ENCODE peak calls at places on chromosomes 13 and 19, in nine cellular contexts. E is psoas muscle, U is epithelial cell of esophagus, S is pancreas, M is type B pancreatic cell, T is GM20000, Y is heart right ventricle, A is epithelial cell of proximal tubule, Q is Peyer's patch. V is an unnamed sample.

GRCh38 chr19:54969647-54970046 is 3.5 kb downstream of the NLRP2 start:
- DNase-seq in U (no peak), Q (no peak), Y (no peak), E (no peak), T (no peak), M (no peak), A (no peak), S (no peak), V (no peak)

GRCh38 chr19:37699057-37699456 is 20.5 kb downstream of the ZNF607 start:
- DNase-seq in A (no peak), Y (no peak), S (no peak), Q (no peak), M (no peak), T (no peak), E (no peak), U (no peak), V (no peak)

GRCh38 chr13:30774214-30774730 is 38.9 kb downstream of the ALOX5AP start:
- DNase-seq in T (no peak), Q (no peak), A (no peak), M (no peak), S (no peak), Y (no peak), E (no peak), U (no peak), V (no peak)

GRCh38 chr13:75685239-75685697 is 49.1 kb downstream of the LMO7 start:
- DNase-seq in T (no peak), A (no peak), E (no peak), U (peak; percentile 91), M (no peak), S (no peak), Q (no peak), Y (no peak), V (no peak)

GRCh38 chr13:64078480-64078936 is 2662.9 kb upstream of the PCDH20 start:
- DNase-seq in E (no peak), U (no peak), A (no peak), T (no peak), M (no peak), Y (no peak), Q (no peak), S (no peak), V (peak; percentile 1)

GRCh38 chr19:3986260-3987041 is 1.2 kb upstream of the EEF2 start:
- DNase-seq in E (peak; percentile 27), Y (peak; percentile 72), S (peak; percentile 60), M (no peak), T (no peak), A (no peak), Q (no peak), U (peak; percentile 85), V (peak; percentile 51)

GRCh38 chr19:37506387-37507166 is at the start of gene ZNF793:
- DNase-seq in S (peak; percentile 81), A (peak; percentile 63), E (peak; percentile 76), T (peak; percentile 64), M (peak; percentile 90), U (peak; percentile 90), Y (peak; percentile 88), Q (peak; percentile 78), V (peak; percentile 58)

GRCh38 chr19:3285647-3286176 is 61.3 kb downstream of the CELF5 start:
- DNase-seq in E (no peak), U (no peak), Y (no peak), T (peak; percentile 75), A (no peak), Q (peak; percentile 64), S (no peak), M (no peak), V (peak; percentile 64)

GRCh38 chr19:50358483-50359431 is 6.7 kb downstream of the NAPSA start:
- DNase-seq in T (peak; percentile 82), S (peak; percentile 77), M (no peak), U (no peak), Y (peak; percentile 55), A (no peak), E (peak; percentile 73), Q (peak; percentile 70), V (peak; percentile 91)

GRCh38 chr19:16070366-16070990 is 5.8 kb upstream of the TPM4 start:
- DNase-seq in E (peak; percentile 59), Y (peak; percentile 50), U (peak; percentile 85), Q (peak; percentile 93), M (no peak), S (no peak), A (no peak), T (peak; percentile 86), V (peak; percentile 82)

GRCh38 chr13:110448230-110448629 is 113.3 kb downstream of the RAB20 start:
- DNase-seq in U (peak; percentile 91), Q (no peak), E (no peak), T (no peak), Y (no peak), S (no peak), M (no peak), A (peak; percentile 63), V (no peak)

GRCh38 chr13:80131204-80131603 is 209.7 kb downstream of the SPRY2 start:
- DNase-seq in A (no peak), U (no peak), Q (peak; percentile 68), Y (peak; percentile 89), S (peak; percentile 68), M (no peak), E (peak; percentile 76), T (no peak), V (no peak)

GRCh38 chr13:45674908-45675307 is 27.2 kb upstream of the CBY2 start:
- DNase-seq in Y (no peak), S (no peak), A (peak; percentile 33), U (peak; percentile 85), E (no peak), M (no peak), T (no peak), Q (no peak), V (no peak)

GRCh38 chr13:101945435-101945834 is 456.4 kb downstream of the FGF14 start:
- DNase-seq in M (no peak), U (no peak), Y (no peak), E (no peak), A (no peak), S (no peak), Q (no peak), T (no peak), V (no peak)
- TF ChIP-seq CTCF in M (no peak), U (no peak), Y (no peak), E (no peak), A (peak; percentile 14), S (no peak), Q (no peak), T (no peak), V (no peak)

GRCh38 chr19:53554804-53555203 is 16.9 kb downstream of the ZNF331 start:
- DNase-seq in E (no peak), Q (no peak), M (no peak), U (no peak), T (no peak), S (no peak), A (no peak), Y (no peak), V (no peak)
- TF ChIP-seq CTCF in E (no peak), Q (no peak), M (no peak), U (no peak), T (no peak), S (no peak), A (no peak), Y (no peak), V (no peak)

DNA sequence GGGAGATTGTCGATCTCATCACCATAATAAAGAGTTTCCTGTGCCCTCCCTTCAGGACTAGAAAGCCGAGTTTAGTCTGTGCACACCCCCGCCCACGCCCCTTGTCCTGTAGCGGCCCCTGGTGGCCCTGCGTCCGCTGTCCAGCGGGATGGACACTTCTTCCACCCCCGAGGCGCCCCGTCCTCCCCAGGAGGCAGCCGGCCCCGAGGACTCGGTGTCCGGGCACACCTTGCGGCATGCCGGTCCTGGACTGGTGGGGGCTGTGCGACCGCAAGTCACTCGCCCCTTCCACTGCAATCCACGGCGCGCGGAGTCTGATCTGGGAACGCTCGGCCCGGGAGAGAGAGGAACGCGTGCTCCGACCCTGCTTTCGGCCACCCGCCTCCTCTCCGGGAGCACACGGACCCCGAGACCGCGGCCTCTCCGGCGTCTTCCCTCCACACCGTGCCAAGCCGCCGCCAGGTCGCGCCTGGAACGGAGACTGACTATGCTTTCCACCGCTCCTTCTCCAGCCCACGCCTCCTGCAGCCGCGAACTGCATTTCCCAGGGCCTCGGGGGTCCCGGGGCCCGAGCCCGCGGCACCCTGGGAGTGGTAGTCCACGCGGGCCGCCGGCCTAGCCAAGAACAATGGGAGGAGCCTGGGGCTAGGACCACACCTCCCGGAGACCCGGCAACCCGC is 678 bp upstream of the KMT2B start:
- DNase-seq in Q (peak; percentile 90), S (peak; percentile 96), M (peak; percentile 90), A (peak; percentile 47), E (peak; percentile 90), T (no peak), U (peak; percentile 81), Y (peak; percentile 95), V (no peak)
- TF ChIP-seq CTCF in Q (peak; percentile 76), S (peak; percentile 67), M (peak; percentile 93), A (peak; percentile 87), E (peak; percentile 90), T (peak; percentile 68), U (peak; percentile 70), Y (peak; percentile 93), V (peak; percentile 78)

GRCh38 chr19:35643255-35644205 is 2.0 kb downstream of the ETV2 start:
- DNase-seq in A (no peak), E (peak; percentile 76), U (peak; percentile 82), Y (peak; percentile 78), Q (peak; percentile 94), M (peak; percentile 87), S (peak; percentile 88), T (peak; percentile 92), V (peak; percentile 88)

GRCh38 chr19:35642798-35643254 is 1.3 kb downstream of the ETV2 start:
- DNase-seq in E (no peak), T (no peak), Y (no peak), Q (no peak), A (no peak), U (no peak), S (peak; percentile 50), M (no peak), V (no peak)

GRCh38 chr19:35644987-35645679 is 3.0 kb upstream of the COX6B1 start:
- DNase-seq in Y (peak; percentile 88), E (peak; percentile 88), A (no peak), S (peak; percentile 77), U (peak; percentile 66), M (no peak), Q (peak; percentile 84), T (peak; percentile 73), V (peak; percentile 67)

GRCh38 chr19:35645680-35646511 is 2.2 kb upstream of the COX6B1 start:
- DNase-seq in A (no peak), U (no peak), Y (no peak), M (no peak), S (no peak), E (no peak), Q (no peak), T (no peak), V (no peak)

GRCh38 chr19:35644206-35644986 is 2.9 kb downstream of the ETV2 start:
- DNase-seq in T (peak; percentile 97), Y (peak; percentile 94), U (peak; percentile 98), A (peak; percentile 48), E (peak; percentile 95), S (peak; percentile 96), Q (peak; percentile 98), M (peak; percentile 93), V (peak; percentile 96)
- TF ChIP-seq CTCF in T (no peak), Y (no peak), U (no peak), A (no peak), E (no peak), S (no peak), Q (no peak), M (no peak), V (no peak)

V was measured in GM10248.